ENCODE peak calls at places on chromosomes 3 and 15, in six cellular contexts. A is lower lobe of right lung, U is hepatocyte, R is HCT116, O is cardiac muscle cell, T is transverse colon. Z is an unnamed sample.

GRCh38 chr15:83613716-83614115 is 40.2 kb upstream of the ADAMTSL3 start:
- DNase-seq in O (no peak), T (no peak), R (no peak), U (no peak), A (no peak), Z (no peak)

GRCh38 chr3:134320749-134321148 is 53.5 kb downstream of the AMOTL2 start:
- DNase-seq in T (no peak), R (peak; percentile 60), A (no peak), O (no peak), U (no peak), Z (no peak)

GRCh38 chr3:133136114-133137041 is 98.2 kb downstream of the TMEM108 start:
- DNase-seq in O (no peak), R (no peak), A (no peak), T (no peak), U (peak; percentile 17), Z (no peak)

GRCh38 chr3:48598323-48599076 is 3.4 kb upstream of the COL7A1 start:
- DNase-seq in O (peak; percentile 33), R (no peak), A (no peak), U (peak; percentile 83), T (peak; percentile 41), Z (peak; percentile 96)

GRCh38 chr3:110969229-110970211 is 102.1 kb upstream of the NECTIN3 start:
- DNase-seq in O (no peak), U (peak; percentile 67), R (no peak), A (no peak), T (no peak), Z (no peak)

GRCh38 chr3:194136519-194137313 is 768 bp downstream of the HES1 start:
- DNase-seq in T (peak; percentile 69), O (peak; percentile 78), U (peak; percentile 63), R (no peak), A (peak; percentile 61), Z (peak; percentile 70)

GRCh38 chr3:161800985-161801559 is 304.5 kb downstream of the OTOL1 start:
- DNase-seq in O (no peak), A (no peak), R (no peak), U (no peak), T (no peak), Z (no peak)

GRCh38 chr3:189790658-189791057 is 159.5 kb downstream of the TP63 start:
- DNase-seq in O (no peak), U (peak; percentile 18), A (no peak), R (no peak), T (no peak), Z (no peak)

GRCh38 chr3:43093974-43094373 is 11.9 kb downstream of the POMGNT2 start:
- DNase-seq in U (no peak), A (no peak), R (no peak), O (no peak), T (no peak), Z (no peak)

GRCh38 chr3:56787258-56787777 is 14.4 kb downstream of the ARHGEF3 start:
- DNase-seq in A (no peak), T (no peak), O (no peak), U (no peak), R (no peak), Z (no peak)

GRCh38 chr15:64013179-64014043 is 32.9 kb downstream of the DAPK2 start:
- DNase-seq in R (no peak), A (no peak), T (peak; percentile 56), U (no peak), O (no peak), Z (no peak)

GRCh38 chr3:184176377-184177330 is 2.0 kb downstream of the AP2M1 start:
- DNase-seq in O (peak; percentile 76), R (peak; percentile 75), A (peak; percentile 69), U (peak; percentile 92), T (peak; percentile 51), Z (peak; percentile 94)

GRCh38 chr15:31303434-31304073 is 23.1 kb upstream of the KLF13 start:
- DNase-seq in R (no peak), O (no peak), U (no peak), T (peak; percentile 52), A (peak; percentile 69), Z (peak; percentile 33)

GRCh38 chr15:31304074-31304648 is 22.5 kb upstream of the KLF13 start:
- DNase-seq in A (no peak), R (no peak), U (no peak), O (no peak), T (no peak), Z (no peak)

GRCh38 chr15:31301687-31301990 is 25.0 kb upstream of the KLF13 start:
- DNase-seq in T (no peak), R (no peak), U (no peak), O (no peak), A (no peak), Z (no peak)

GRCh38 chr15:31302029-31302657 is 24.5 kb upstream of the KLF13 start:
- DNase-seq in T (no peak), U (no peak), A (no peak), R (no peak), O (no peak), Z (no peak)

DNA sequence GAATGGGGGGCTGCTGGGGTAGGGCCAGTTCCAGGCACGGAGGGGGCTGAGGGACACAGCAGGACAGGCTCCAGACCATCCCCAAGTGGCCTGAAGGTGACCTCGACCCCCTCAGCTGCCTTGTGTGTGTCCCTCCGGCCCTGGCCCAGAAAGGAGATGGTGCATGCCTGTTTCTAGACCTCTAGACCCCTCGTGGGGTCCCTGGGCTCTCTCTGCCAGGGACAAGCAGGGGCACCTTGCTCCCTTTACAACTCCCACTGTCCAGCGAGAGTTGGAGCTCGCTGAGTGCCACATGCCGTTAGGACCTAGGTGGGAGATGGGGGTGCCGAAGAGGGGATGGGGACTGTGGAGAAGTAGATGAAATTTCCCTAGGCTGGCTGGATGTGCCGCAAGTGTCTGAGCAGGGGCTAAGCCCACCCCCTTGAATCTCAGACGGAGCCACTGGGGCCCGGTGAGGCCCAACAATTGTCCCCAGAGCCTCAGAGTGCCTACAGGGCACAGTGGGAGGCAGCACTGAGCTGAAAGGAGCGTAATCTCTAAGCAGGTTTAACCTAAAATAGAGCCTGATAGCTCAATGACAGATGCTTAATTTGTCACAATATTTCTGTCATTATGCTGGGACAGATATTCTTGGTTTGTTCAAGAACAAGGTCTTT is 23.7 kb upstream of the KLF13 start:
- DNase-seq in T (no peak), A (no peak), R (no peak), U (no peak), O (no peak), Z (no peak)
- H3K4me3 ChIP-seq in T (no peak overlapping the region), A (no peak overlapping the region), R (no peak overlapping the region), U (no peak overlapping the region), O (no peak overlapping the region), Z (no peak overlapping the region)

DNA sequence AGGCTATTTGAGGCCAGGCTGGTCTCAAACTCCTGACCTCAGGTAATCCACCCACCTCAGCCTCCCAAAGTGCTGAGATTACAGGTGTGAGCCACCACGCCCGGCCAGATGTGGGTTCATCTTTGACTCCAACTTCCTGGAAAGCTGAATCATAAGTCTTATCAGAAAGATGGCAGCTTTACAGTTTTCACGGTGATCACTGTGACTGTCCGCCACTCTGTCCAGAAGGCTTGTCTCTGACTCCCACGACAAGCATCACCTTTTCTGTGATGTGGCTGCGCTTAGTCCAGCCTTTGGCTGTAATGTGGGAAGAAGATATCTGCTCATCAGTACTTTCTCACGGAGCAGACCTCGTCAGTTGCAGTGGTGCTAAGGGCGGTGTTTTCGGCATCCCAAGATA is 527.7 kb downstream of the GABRG3 start:
- DNase-seq in U (no peak), T (no peak), R (no peak), O (no peak), A (no peak), Z (no peak)
- H3K9me3 ChIP-seq in U (no peaks in the 10 kb centered on the region), T (peaks cover 4% of the 10 kb centered on the region), R (peaks cover 38% of the 10 kb centered on the region), O (no peaks in the 10 kb centered on the region), A (no peaks in the 10 kb centered on the region), Z (no peaks in the 10 kb centered on the region)

GRCh38 chr3:52256622-52257021 is 11.1 kb downstream of the PPM1M start:
- DNase-seq in R (no peak), A (no peak), O (no peak), U (no peak), T (no peak), Z (no peak)

GRCh38 chr3:52254608-52255007 is 9.0 kb downstream of the PPM1M start:
- DNase-seq in O (no peak), A (no peak), U (no peak), T (no peak), R (no peak), Z (no peak)

GRCh38 chr3:52249683-52250082 is 4.1 kb downstream of the PPM1M start:
- DNase-seq in T (no peak), U (no peak), R (no peak), O (no peak), A (no peak), Z (no peak)

GRCh38 chr3:52250122-52250521 is 4.6 kb downstream of the PPM1M start:
- DNase-seq in U (no peak), R (no peak), A (no peak), O (no peak), T (no peak), Z (no peak)

DNA sequence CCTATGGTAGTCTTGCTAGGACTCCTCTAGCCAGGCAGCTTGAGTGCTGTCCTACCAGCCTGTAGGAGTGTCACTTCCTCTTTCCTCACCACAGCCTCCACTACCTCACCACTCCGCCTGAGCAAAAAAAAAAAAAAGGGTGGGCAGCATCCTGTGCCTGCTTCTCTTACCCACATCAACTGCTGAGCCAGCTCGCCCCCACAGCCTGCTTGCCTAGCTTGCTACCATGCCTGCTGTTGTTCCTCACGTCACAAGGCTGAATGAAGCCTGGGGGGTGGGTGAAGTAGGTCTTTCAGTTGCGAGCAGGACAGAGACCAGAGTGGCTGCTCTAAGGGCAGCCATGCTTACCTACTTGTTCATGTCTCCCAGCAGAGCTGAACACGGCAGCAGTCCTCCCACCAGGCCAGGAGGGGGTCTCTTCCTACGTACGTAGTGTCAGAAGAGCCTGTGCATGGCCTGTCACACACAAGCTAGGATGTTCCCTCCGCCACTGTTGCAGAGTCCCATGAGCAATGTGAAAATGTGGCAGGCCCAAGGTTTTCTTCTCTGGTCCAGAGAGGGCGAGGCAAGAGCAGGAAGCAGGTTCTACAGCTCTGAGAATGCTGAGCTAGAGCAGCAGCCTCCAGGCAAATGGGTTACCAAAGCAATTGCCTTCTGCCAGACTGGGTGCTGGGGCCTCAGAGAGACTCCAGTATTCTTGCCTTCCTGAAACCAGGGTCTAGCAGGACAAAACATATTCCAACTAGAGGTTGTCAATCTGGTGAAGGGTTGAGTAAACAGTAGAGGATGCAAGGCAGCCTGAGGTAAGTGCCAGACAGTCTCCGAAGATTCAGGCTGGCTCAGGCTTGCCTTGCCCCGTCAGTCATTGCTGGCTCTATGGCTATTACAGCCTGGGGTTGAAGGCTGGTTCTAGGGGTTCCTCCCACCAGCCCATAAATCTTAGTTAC is 8.0 kb downstream of the PPM1M start:
- DNase-seq in O (no peak), T (peak; percentile 68), R (no peak), A (peak; percentile 85), U (peak; percentile 4), Z (no peak)
- H3K4me1 ChIP-seq in O (no peaks in the 10 kb centered on the region), T (no peaks in the 10 kb centered on the region), R (no peaks in the 10 kb centered on the region), A (peaks cover 21% of the 10 kb centered on the region), U (peaks cover 6% of the 10 kb centered on the region), Z (no peaks in the 10 kb centered on the region)

DNA sequence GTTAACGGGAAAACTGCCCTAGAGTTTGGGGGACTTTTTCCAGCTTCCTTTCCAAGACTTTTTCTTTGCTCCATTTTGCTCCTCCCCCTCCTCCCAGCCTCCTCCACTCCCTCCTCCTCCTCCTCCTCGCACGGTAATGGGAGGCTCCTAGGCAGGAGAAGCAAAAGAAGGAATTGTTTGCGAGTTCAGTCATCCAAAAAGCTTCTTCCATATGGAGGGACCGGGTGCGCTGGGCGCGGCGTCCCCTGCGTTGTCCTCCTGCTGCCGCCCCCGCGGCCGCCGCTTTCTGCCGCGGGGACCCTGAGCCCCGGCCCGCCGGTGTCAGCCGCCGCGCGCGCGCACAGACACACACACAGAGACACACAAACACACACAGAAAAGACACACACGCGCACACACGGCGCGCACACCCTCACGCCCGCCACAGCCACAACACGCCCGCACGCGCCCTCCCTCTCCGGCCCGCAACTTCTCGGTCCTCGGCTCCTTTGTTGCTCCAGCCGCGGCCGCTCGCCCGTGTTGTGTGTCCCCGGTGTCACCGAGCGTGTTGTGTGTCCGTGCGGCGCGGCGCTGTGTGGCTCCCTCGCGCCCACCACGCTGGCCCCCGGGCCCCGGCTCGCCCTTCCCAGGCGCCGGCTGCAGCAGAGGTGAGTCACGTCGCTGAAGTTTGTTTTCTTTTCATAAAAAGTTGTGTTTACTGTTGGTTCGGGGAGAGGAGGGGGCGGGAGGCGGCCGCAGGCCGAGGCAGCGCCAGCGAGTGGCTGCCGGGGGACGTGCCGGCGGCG is at the start of gene BOC:
- DNase-seq in U (peak; percentile 71), T (no peak), O (peak; percentile 65), R (no peak), A (peak; percentile 47), Z (peak; percentile 31)
- H3K4me3 ChIP-seq in U (peak within 1 kb of the TSS; percentile 90), T (peak within 1 kb of the TSS; percentile 63), O (peak within 1 kb of the TSS; percentile 80), R (peak within 1 kb of the TSS; percentile 81), A (peak within 1 kb of the TSS; percentile 64), Z (peak within 1 kb of the TSS; percentile 49)